ENCODE peak calls at places on chromosomes 2 and 18, in five cellular contexts. U is mucosa of descending colon, M is tibial artery, W is AG10803, I is colonic mucosa. Y is an unnamed sample.

GRCh38 chr2:219505585-219505984 is 6.9 kb downstream of the GMPPA start:
- DNase-seq in M (no peak), I (no peak), W (no peak), U (no peak), Y (no peak)

GRCh38 chr2:109382946-109383345 is 230.8 kb downstream of the SEPTIN10 start:
- DNase-seq in M (peak), W (peak), I (no peak), U (no peak), Y (peak)

GRCh38 chr2:208320686-208321085 is 54.6 kb downstream of the PIKFYVE start:
- DNase-seq in M (peak), U (no peak), I (no peak), W (peak), Y (no peak)

GRCh38 chr2:146721486-146721885 is 1123.3 kb upstream of the ACVR2A start:
- DNase-seq in M (no peak), W (no peak), I (peak), U (peak), Y (no peak)

GRCh38 chr2:44086639-44087036 is 82.0 kb upstream of the PPM1B start:
- DNase-seq in I (no peak), W (no peak), M (no peak), U (no peak), Y (no peak)

GRCh38 chr2:38747819-38748218 is 3.3 kb downstream of the SRSF7 start:
- DNase-seq in U (no peak), I (no peak), W (no peak), M (no peak), Y (no peak)

GRCh38 chr2:54557601-54558187 is 101.6 kb downstream of the SPTBN1 start:
- DNase-seq in I (peak), M (peak), U (peak), W (peak), Y (no peak)

GRCh38 chr18:79763407-79763806 is 34.3 kb upstream of the KCNG2 start:
- DNase-seq in U (no peak), W (peak), M (peak), I (no peak), Y (no peak)

GRCh38 chr18:79625195-79625923 is 54.2 kb upstream of the CTDP1 start:
- DNase-seq in M (peak), U (no peak), I (no peak), W (no peak), Y (no peak)

GRCh38 chr2:230798769-230799399 is 65.9 kb upstream of the ITM2C start:
- DNase-seq in I (peak), W (peak), M (no peak), U (no peak), Y (no peak)

GRCh38 chr2:133716166-133716565 is 147.9 kb upstream of the NCKAP5 start:
- DNase-seq in I (no peak), W (no peak), U (no peak), M (no peak), Y (no peak)

GRCh38 chr2:133718688-133719201 is 150.5 kb upstream of the NCKAP5 start:
- DNase-seq in M (no peak), U (no peak), W (peak), I (no peak), Y (no peak)

GRCh38 chr2:133720429-133720828 is 152.2 kb upstream of the NCKAP5 start:
- DNase-seq in W (no peak), M (no peak), U (no peak), I (no peak), Y (no peak)

GRCh38 chr2:133717497-133717896 is 149.2 kb upstream of the NCKAP5 start:
- DNase-seq in I (no peak), U (no peak), W (peak), M (no peak), Y (no peak)

GRCh38 chr2:133721155-133721554 is 152.9 kb upstream of the NCKAP5 start:
- DNase-seq in I (no peak), U (no peak), M (no peak), W (no peak), Y (no peak)
- TF ChIP-seq CTCF in I (no peak), U (no peak), M (no peak), W (no peak), Y (no peak)

GRCh38 chr2:176873403-176873802 is 339.2 kb upstream of the HNRNPA3 start:
- DNase-seq in U (no peak), W (peak), M (no peak), I (no peak), Y (no peak)
- TF ChIP-seq CTCF in U (no peak), W (peak), M (no peak), I (no peak), Y (no peak)

GRCh38 chr2:202704248-202704647 is 69.5 kb downstream of the FAM117B start:
- DNase-seq in I (no peak), W (no peak), U (no peak), M (no peak), Y (no peak)

GRCh38 chr2:202695166-202695565 is 60.4 kb downstream of the FAM117B start:
- DNase-seq in I (no peak), W (no peak), M (no peak), U (no peak), Y (no peak)

GRCh38 chr2:202703091-202703490 is 68.3 kb downstream of the FAM117B start:
- DNase-seq in U (no peak), I (no peak), W (no peak), M (no peak), Y (no peak)

GRCh38 chr2:202705446-202706020 is 70.8 kb downstream of the FAM117B start:
- DNase-seq in W (no peak), U (no peak), I (no peak), M (no peak), Y (no peak)

DNA sequence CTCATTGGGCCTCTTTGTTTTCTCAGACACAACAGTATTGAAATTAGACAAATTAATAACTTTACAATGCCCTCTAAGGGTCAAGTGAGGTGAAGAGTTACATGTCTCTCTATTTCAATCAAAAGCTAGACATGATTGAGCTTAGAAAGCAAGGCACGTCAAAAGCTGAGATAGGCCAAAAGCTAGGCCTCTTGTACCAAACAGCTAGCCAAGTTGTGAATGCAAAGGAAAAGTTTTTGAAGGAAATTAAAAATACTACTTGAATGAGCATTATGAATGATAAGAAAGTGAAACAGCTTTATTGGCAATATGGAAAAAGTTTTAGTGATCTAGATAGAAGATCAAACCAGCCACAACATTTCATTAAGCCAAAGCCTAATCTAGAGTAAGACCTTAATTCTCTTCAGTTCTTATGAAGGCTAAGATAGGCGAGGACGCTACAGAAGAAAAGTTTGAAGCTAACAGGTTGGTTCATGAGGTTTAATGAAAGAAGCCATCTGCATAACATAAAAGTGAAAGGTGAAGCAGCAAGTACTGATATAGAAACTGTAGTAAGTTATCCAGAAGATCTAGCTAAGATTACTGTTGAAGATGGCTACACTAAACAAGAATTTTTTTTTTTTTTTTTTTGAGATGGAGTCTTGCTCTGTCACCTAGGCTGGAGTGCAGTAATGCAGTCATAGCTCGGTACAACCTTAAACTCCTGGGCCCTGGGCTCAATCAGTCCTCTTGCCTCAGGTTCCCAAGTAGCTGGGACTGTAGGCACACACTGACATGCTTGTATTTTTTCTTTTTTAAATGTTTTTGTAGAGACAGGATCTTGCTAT is 65.5 kb downstream of the FAM117B start:
- DNase-seq in U (no peak), M (no peak), W (no peak), I (no peak), Y (no peak)
- TF ChIP-seq CTCF in U (no peak), M (no peak), W (no peak), I (no peak), Y (no peak)

GRCh38 chr2:206230060-206230890 is 44.2 kb upstream of the ZDBF2 start:
- DNase-seq in U (no peak), W (peak), I (no peak), M (no peak), Y (no peak)
- TF ChIP-seq CTCF in U (no peak), W (peak), I (no peak), M (no peak), Y (no peak)

DNA sequence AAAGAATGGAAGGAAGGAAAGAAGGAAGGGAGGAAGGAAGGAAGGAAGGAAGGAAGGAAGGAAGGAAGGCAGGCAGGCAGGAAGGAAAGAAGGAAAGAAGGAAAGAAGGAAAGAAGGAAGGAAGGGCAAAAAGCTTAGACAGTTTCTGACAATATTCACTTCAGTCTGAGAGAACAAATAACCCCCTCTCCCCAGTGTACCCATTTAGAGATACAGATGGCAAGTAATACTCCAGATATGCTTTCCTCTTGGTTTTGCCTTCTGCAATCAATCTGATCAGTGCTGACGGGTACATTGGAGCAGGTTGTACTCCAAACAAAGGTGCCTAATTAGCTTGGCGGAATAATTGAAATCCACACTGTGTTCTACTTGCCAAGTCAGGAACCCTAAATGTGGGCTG is 534.6 kb upstream of the TMEFF2 start:
- DNase-seq in U (no peak), W (no peak), I (no peak), M (no peak), Y (no peak)
- TF ChIP-seq CTCF in U (no peak), W (no peak), I (no peak), M (no peak), Y (no peak)

GRCh38 chr2:112604952-112605351 is 20.5 kb downstream of the CHCHD5 start:
- DNase-seq in W (no peak), I (no peak), U (no peak), M (no peak), Y (no peak)

GRCh38 chr2:112600634-112601033 is 16.2 kb downstream of the CHCHD5 start:
- DNase-seq in U (no peak), I (no peak), M (no peak), W (no peak), Y (no peak)

GRCh38 chr2:112603731-112604130 is 19.3 kb downstream of the CHCHD5 start:
- DNase-seq in I (no peak), M (no peak), U (no peak), W (no peak), Y (no peak)

GRCh38 chr2:112602917-112603316 is 18.5 kb downstream of the CHCHD5 start:
- DNase-seq in W (no peak), M (no peak), U (no peak), I (no peak), Y (no peak)

DNA sequence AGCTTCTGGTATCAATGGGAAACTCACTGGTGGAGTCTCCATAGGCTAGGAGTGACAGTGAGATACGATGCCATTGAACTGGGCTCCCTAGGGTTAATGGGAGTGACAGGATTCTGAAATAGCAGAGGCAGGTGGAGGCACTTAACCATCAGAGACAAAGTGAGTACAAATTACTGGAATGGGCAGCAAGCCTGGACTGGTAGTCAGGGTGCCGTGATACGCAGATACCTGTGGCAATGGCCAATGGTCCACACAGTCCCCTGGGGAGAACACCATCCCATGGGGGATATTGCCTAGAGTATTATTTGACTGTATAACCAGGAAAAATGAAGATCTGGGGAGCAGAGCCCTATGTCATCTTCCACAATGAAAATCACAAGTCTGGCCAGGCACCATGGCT is 17.3 kb downstream of the CHCHD5 start:
- DNase-seq in U (no peak), W (no peak), I (no peak), M (no peak), Y (no peak)
- TF ChIP-seq CTCF in U (no peak), W (no peak), I (no peak), M (no peak), Y (no peak)